ENCODE peak calls at places on chromosomes 6 and 20, in six cellular contexts. Z is fibroblast of pulmonary artery, R is cardiac fibroblast, X is HL-60, D is OCI-LY7, P is astrocyte of the spinal cord. I is an unnamed sample.
A peak's percentile ranks its signal among the peaks of the same experiment; 100 is the strongest.

GRCh38 chr6:99130897-99131873 is 183.4 kb upstream of the FBXL4 start:
- DNase-seq in P (no peak), Z (no peak), R (no peak), D (no peak), X (no peak), I (no peak)

GRCh38 chr20:19277381-19277780 is 64.9 kb downstream of the SLC24A3 start:
- DNase-seq in R (no peak), D (no peak), P (no peak), Z (no peak), X (peak; percentile 25), I (no peak)

GRCh38 chr6:95867205-95867604 is 148.6 kb upstream of the FUT9 start:
- DNase-seq in P (no peak), R (no peak), D (no peak), Z (no peak), X (no peak), I (no peak)

GRCh38 chr6:84013354-84013753 is 20.2 kb upstream of the MRAP2 start:
- DNase-seq in X (no peak), P (no peak), Z (no peak), D (no peak), R (no peak), I (no peak)

GRCh38 chr6:99522531-99522930 is 7.3 kb upstream of the USP45 start:
- DNase-seq in D (no peak), P (peak; percentile 22), R (peak; percentile 85), Z (peak; percentile 81), X (no peak), I (peak; percentile 79)

GRCh38 chr20:10547276-10548114 is 112.4 kb downstream of the SLX4IP start:
- DNase-seq in P (no peak), R (no peak), Z (no peak), D (no peak), X (no peak), I (peak; percentile 41)

GRCh38 chr6:166420351-166420750 is 37.6 kb upstream of the MPC1 start:
- DNase-seq in P (peak; percentile 23), Z (peak; percentile 49), R (peak; percentile 70), X (peak; percentile 35), D (no peak), I (peak; percentile 44)

GRCh38 chr6:97129111-97129510 is 153.9 kb downstream of the MMS22L start:
- DNase-seq in R (peak; percentile 57), P (no peak), Z (peak; percentile 49), X (no peak), D (no peak), I (peak; percentile 2)

GRCh38 chr20:48672324-48672723 is 155.5 kb downstream of the PREX1 start:
- DNase-seq in X (no peak), P (no peak), D (no peak), Z (no peak), R (no peak), I (no peak)

GRCh38 chr6:72296375-72296774 is 325.5 kb upstream of the KCNQ5 start:
- DNase-seq in R (no peak), X (no peak), Z (no peak), D (no peak), P (no peak), I (no peak)

GRCh38 chr20:51322164-51322707 is 220.3 kb downstream of the NFATC2 start:
- DNase-seq in D (no peak), P (no peak), Z (no peak), R (no peak), X (no peak), I (no peak)

GRCh38 chr6:105291525-105291924 is 111.4 kb downstream of the PREP start:
- DNase-seq in D (no peak), X (no peak), Z (no peak), P (no peak), R (no peak), I (no peak)

GRCh38 chr6:121142093-121142492 is 192.2 kb downstream of the TBC1D32 start:
- DNase-seq in Z (no peak), R (no peak), X (no peak), P (no peak), D (no peak), I (no peak)

GRCh38 chr20:45836841-45837240 is 3.2 kb downstream of the SNX21 start:
- DNase-seq in R (no peak), Z (peak; percentile 50), X (no peak), D (no peak), P (no peak), I (no peak)
- H3K4me3 ChIP-seq in R (no peak overlapping the region), Z (no peak overlapping the region), X (no peak overlapping the region), D (no peak overlapping the region), P (no peak overlapping the region), I (peak overlapping the region; percentile 26)

GRCh38 chr20:35410613-35411012 is 1.2 kb downstream of the UQCC1 start:
- DNase-seq in Z (no peak), P (no peak), X (no peak), D (no peak), R (no peak), I (no peak)

GRCh38 chr20:35408270-35408669 is 3.5 kb downstream of the UQCC1 start:
- DNase-seq in D (no peak), P (no peak), X (no peak), Z (no peak), R (no peak), I (no peak)

GRCh38 chr20:35404614-35405259 is 7.0 kb downstream of the UQCC1 start:
- DNase-seq in D (peak; percentile 74), X (no peak), Z (no peak), R (no peak), P (no peak), I (no peak)

GRCh38 chr20:35409542-35409941 is 2.2 kb downstream of the UQCC1 start:
- DNase-seq in P (no peak), X (no peak), Z (no peak), D (no peak), R (no peak), I (no peak)

DNA sequence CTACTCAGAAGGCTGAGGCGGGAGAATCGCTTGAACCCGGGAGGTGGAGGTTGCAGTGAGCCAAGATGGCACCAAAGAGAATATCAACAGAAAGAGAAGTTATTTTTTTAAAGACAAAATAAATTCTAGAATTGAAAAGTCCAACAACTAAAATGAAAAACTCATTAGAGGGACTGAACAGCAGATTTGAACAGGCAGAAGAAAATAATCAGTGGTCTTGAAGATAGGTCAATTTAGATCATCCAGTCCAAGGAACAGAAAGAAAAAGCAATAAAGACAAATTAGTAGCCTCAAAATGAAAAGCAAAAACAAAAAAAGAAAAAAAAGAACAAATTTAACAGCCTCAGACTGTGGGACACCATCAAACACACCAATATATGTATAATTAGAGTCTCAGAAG is 6.0 kb downstream of the UQCC1 start:
- DNase-seq in P (no peak), Z (no peak), D (no peak), X (no peak), R (no peak), I (no peak)
- TF ChIP-seq CTCF in P (no peak), Z (no peak), D (no peak), X (no peak), R (no peak), I (no peak)

GRCh38 chr6:41785254-41785653 is 2.2 kb upstream of the TOMM6 start:
- DNase-seq in X (no peak), P (no peak), Z (no peak), D (no peak), R (no peak), I (no peak)
- H3K4me3 ChIP-seq in X (no peak overlapping the region), P (no peak overlapping the region), Z (no peak overlapping the region), D (peak overlapping the region; percentile 86), R (no peak overlapping the region), I (no peak overlapping the region)

DNA sequence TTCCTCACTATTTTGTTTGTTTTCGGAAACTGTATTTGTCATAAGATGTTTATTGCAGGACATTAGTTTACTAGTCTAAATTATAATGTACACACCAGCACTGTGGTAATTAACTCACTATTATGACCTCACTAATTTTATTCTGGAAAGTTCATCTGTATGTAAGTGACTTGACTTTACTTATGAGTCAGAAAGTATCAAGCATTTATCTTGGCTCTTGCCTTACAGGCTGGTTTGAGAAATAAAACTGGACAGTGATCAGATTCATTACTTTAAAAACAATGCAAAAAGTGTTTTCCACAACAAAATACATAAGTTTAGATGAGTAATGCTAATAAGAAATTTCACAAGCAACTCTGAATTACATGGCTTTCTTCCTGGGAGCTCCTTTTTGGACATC is 180.0 kb downstream of the SOD2 start:
- DNase-seq in Z (no peak), D (no peak), P (no peak), X (no peak), R (no peak), I (peak; percentile 18)
- TF ChIP-seq CTCF in Z (no peak), D (no peak), P (no peak), X (no peak), R (no peak), I (no peak)

DNA sequence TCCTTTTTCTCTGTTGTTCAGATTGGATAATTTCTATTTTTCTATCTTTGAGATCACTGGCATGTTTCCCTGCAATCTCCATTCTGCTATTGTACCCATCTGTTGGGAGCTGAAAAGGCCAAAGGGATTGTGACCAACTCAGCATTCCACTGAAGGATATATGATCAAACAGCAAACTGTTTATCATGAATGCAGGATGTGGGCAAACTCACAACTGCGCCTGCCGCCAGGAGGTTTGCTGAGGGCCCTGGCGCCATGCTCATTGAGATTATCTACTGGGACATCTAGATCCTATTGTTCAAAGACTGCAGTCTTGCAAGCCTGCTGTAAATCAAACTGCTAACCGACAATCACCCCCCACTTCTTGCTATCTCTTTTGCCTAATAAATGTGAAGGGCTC is 3.8 kb upstream of the FKBP1A start:
- DNase-seq in P (no peak), D (no peak), R (no peak), X (no peak), Z (no peak), I (no peak)
- H3K4me3 ChIP-seq in P (no peak overlapping the region), D (no peak overlapping the region), R (no peak overlapping the region), X (no peak overlapping the region), Z (no peak overlapping the region), I (no peak overlapping the region)

GRCh38 chr20:12946789-12947188 is 62.0 kb upstream of the SPTLC3 start:
- DNase-seq in Z (no peak), D (no peak), X (no peak), P (no peak), R (no peak), I (no peak)

GRCh38 chr20:12947691-12948090 is 61.1 kb upstream of the SPTLC3 start:
- DNase-seq in Z (no peak), P (no peak), D (no peak), R (no peak), X (no peak), I (no peak)

GRCh38 chr20:12936524-12936923 is 72.2 kb upstream of the SPTLC3 start:
- DNase-seq in D (no peak), P (no peak), R (peak; percentile 37), X (no peak), Z (no peak), I (no peak)

GRCh38 chr20:12941025-12941424 is 67.7 kb upstream of the SPTLC3 start:
- DNase-seq in P (peak; percentile 61), X (no peak), D (no peak), R (peak; percentile 29), Z (peak; percentile 23), I (peak; percentile 53)

GRCh38 chr20:12942123-12942522 is 66.6 kb upstream of the SPTLC3 start:
- DNase-seq in R (no peak), Z (no peak), X (no peak), D (no peak), P (no peak), I (no peak)
- TF ChIP-seq CTCF in R (no peak), Z (no peak), X (no peak), D (no peak), P (no peak), I (no peak)

GRCh38 chr6:33430991-33431879 is 11.4 kb downstream of the SYNGAP1 start:
- DNase-seq in Z (peak; percentile 57), D (peak; percentile 89), X (peak; percentile 58), R (peak; percentile 52), P (peak; percentile 55), I (peak; percentile 47)
- H3K4me3 ChIP-seq in Z (peak overlapping the region; percentile 7), D (peak overlapping the region; percentile 68), X (no peak overlapping the region), R (no peak overlapping the region), P (no peak overlapping the region), I (no peak overlapping the region)

GRCh38 chr6:41021832-41022231 is 17.2 kb downstream of the UNC5CL start:
- DNase-seq in R (peak; percentile 28), X (no peak), P (peak; percentile 59), Z (peak; percentile 38), D (no peak), I (peak; percentile 40)
- TF ChIP-seq CTCF in R (no peak), X (no peak), P (peak; percentile 54), Z (peak; percentile 19), D (no peak), I (no peak)

I was measured in fibroblast of mammary gland.